ENCODE peak calls at places on chromosomes 2 and 18, in five cellular contexts. P, Z, E, Q and M are unnamed samples.

GRCh38 chr2:54903736-54904554 is 146.3 kb downstream of the RTN4 start:
- DNase-seq in Q (peak), E (peak), Z (no peak), P (no peak), M (no peak)

GRCh38 chr2:71600572-71600971 is 147.2 kb downstream of the DYSF start:
- DNase-seq in E (no peak), Z (no peak), Q (no peak), P (no peak), M (no peak)

GRCh38 chr2:127762846-127763245 is 48.1 kb downstream of the WDR33 start:
- DNase-seq in P (no peak), Q (no peak), E (no peak), Z (no peak), M (no peak)

GRCh38 chr18:35470440-35470839 is 27.3 kb downstream of the INO80C start:
- DNase-seq in Z (no peak), P (no peak), Q (no peak), E (no peak), M (no peak)

GRCh38 chr2:40032650-40033319 is 253.7 kb upstream of the THUMPD2 start:
- DNase-seq in P (no peak), E (no peak), Z (no peak), Q (peak), M (no peak)

GRCh38 chr18:59570101-59570875 is 126.9 kb downstream of the CCBE1 start:
- DNase-seq in P (no peak), E (no peak), Q (peak), Z (no peak), M (no peak)

GRCh38 chr2:69889302-69889701 is 4.5 kb upstream of the SNRNP27 start:
- DNase-seq in Z (no peak), P (no peak), E (no peak), Q (no peak), M (no peak)

GRCh38 chr18:48888681-48889080 is 62.1 kb downstream of the SMAD7 start:
- DNase-seq in Z (no peak), Q (no peak), E (no peak), P (no peak), M (no peak)

GRCh38 chr2:180614776-180615175 is 365.6 kb upstream of the UBE2E3 start:
- DNase-seq in E (no peak), P (no peak), Q (no peak), Z (no peak), M (no peak)

GRCh38 chr18:79879566-79879965 is 71.9 kb downstream of the SLC66A2 start:
- DNase-seq in E (no peak), Z (no peak), Q (no peak), P (no peak), M (no peak)

GRCh38 chr2:145286716-145287115 is 766.8 kb upstream of the ZEB2 start:
- DNase-seq in P (no peak), E (no peak), Z (no peak), Q (peak), M (no peak)

GRCh38 chr2:225009768-225010167 is 32.5 kb downstream of the DOCK10 start:
- DNase-seq in Q (no peak), E (no peak), Z (peak), P (no peak), M (no peak)

GRCh38 chr2:26462511-26463251 is 15.2 kb downstream of the OTOF start:
- DNase-seq in Z (peak), Q (peak), E (peak), P (no peak), M (peak)

GRCh38 chr2:226758886-226759660 is 40.5 kb downstream of the IRS1 start:
- DNase-seq in E (no peak), Z (no peak), Q (peak), P (peak), M (no peak)

GRCh38 chr18:48917579-48918101 is 33.1 kb downstream of the SMAD7 start:
- DNase-seq in E (peak), Q (no peak), Z (no peak), P (peak), M (no peak)

GRCh38 chr18:77223221-77223639 is 26.4 kb upstream of the GALR1 start:
- DNase-seq in P (no peak), Q (no peak), Z (peak), E (no peak), M (no peak)

GRCh38 chr18:13452448-13452811 is 233.9 kb downstream of the LDLRAD4 start:
- DNase-seq in P (peak), Z (peak), Q (peak), E (peak), M (no peak)

GRCh38 chr2:30213326-30213725 is 18.0 kb upstream of the LBH start:
- DNase-seq in P (no peak), Z (no peak), E (no peak), Q (no peak), M (no peak)

GRCh38 chr18:23422751-23423418 is 30.2 kb upstream of the RIOK3 start:
- DNase-seq in Z (no peak), E (peak), P (no peak), Q (peak), M (peak)

GRCh38 chr2:171492664-171493063 is 29.6 kb upstream of the CYBRD1 start:
- DNase-seq in Q (no peak), Z (no peak), E (no peak), P (no peak), M (no peak)

GRCh38 chr2:168566974-168567650 is 111.0 kb downstream of the CERS6 start:
- DNase-seq in E (no peak), Q (peak), P (no peak), Z (no peak), M (no peak)

GRCh38 chr2:100422320-100422719 is 4.9 kb upstream of the CHST10 start:
- DNase-seq in E (peak), Z (peak), P (no peak), Q (peak), M (peak)

DNA sequence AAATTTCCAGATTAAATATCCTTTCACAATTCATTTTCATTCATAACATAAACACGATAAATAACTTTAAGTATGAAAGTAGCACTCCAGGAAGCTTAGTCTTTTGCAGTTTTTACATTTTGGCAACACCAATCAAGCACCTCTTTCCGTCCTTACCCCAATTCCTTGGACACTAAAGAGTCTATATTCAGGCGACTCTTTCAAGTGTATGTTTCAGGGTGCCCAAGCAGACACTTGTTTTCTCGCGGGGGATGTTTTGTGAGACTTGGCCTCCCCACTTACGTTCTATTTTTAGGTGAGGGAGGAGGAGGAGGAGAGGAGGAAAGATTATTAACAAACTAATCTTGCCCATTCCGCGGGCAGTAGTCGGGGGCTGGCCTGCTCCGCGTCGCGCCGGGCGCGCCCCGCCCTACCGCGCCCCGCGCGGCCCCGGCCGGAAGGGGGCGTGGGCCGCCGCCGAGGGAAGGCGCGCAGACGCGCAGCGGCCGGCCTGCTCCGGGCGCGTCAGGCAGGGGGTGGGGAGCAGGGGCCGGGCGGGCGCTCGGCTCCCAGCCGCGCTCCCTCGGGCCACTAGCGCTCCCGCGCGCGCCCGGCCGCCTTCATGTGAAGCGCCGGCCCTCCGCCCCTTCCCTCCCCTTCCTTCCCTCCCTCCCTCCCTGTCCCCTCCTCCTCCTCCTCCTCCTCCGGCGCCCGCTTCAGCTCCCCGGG is at the start of gene ITPRID2:
- DNase-seq in P (peak), E (peak), Z (peak), Q (peak), M (peak)
- TF ChIP-seq CTCF in P (peak), E (peak), Z (no peak), Q (no peak), M (no peak)

GRCh38 chr2:36357506-36358316 is 2.1 kb downstream of the CRIM1 start:
- DNase-seq in E (peak), P (peak), Z (peak), Q (peak), M (peak)

GRCh38 chr2:36360063-36360462 is 4.5 kb downstream of the CRIM1 start:
- DNase-seq in E (no peak), P (no peak), Q (no peak), Z (no peak), M (no peak)

GRCh38 chr2:36360834-36361233 is 5.3 kb downstream of the CRIM1 start:
- DNase-seq in Z (no peak), P (no peak), Q (no peak), E (no peak), M (no peak)

GRCh38 chr2:36358317-36358659 is 2.7 kb downstream of the CRIM1 start:
- DNase-seq in E (no peak), P (no peak), Z (no peak), Q (peak), M (no peak)

DNA sequence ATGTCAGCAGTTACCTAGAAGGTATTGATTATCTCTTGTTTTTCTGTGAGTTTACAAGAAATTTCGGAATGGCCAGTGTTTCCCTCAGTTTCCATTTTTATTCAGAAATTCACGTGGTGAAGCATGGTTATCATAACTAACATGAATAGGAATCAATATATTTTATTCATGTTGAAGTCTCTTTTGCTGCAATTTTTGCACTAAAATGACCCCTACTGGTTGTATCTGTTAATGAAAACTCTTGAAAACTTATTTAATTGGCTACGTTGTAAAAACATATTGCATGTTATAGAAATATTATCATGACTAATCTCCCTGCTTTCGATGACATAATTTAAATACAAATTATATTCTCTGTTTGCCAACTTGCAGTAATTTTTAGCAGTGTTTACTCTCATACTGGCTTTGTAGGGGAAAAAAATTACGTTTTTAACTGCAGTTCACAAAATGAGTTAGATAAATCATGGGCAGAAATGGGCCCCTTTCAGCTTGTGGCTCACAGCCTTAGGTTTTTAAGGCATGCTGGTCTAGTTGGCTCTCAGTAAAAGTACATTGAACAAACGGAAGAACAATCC is 3.5 kb downstream of the CRIM1 start:
- DNase-seq in E (no peak), Q (no peak), P (no peak), Z (no peak), M (no peak)
- TF ChIP-seq CTCF in E (peak), Q (no peak), P (peak), Z (no peak), M (peak)

GRCh38 chr18:25594351-25594750 is 242.4 kb upstream of the ZNF521 start:
- DNase-seq in Q (peak), P (no peak), E (no peak), Z (no peak), M (no peak)

GRCh38 chr18:25587545-25587944 is 235.6 kb upstream of the ZNF521 start:
- DNase-seq in P (no peak), Z (peak), Q (no peak), E (no peak), M (no peak)

GRCh38 chr18:25590456-25590855 is 238.5 kb upstream of the ZNF521 start:
- DNase-seq in Q (no peak), P (no peak), E (no peak), Z (no peak), M (no peak)

GRCh38 chr18:25595274-25595673 is 243.3 kb upstream of the ZNF521 start:
- DNase-seq in E (no peak), Z (no peak), P (no peak), Q (no peak), M (no peak)

DNA sequence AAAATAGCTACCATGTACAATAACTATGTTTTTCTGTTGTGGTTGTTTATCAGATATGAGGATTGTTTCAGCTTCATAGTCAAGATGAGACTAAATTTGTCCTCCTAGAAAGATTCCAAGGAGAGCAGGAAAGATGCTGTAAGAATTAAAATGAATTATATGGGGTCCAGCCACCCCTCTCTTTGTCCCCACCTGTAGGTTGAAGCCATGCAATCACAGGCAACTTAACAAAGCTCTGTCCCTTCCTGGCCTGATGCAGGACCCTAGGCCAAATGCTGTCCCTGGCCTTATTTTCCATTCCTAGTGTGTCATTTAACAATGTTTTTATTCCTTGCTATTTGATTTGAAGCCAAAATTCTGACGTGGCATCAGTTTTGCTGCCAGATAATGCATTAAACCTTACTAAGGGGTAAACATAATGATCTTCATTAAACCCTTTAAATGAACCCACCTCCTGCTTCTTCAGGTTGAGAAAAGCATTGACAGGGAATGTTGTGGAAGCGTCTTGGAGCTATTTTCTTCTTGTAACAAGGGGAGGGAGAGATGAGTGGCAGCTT is 240.9 kb upstream of the ZNF521 start:
- DNase-seq in P (no peak), E (no peak), Z (peak), Q (no peak), M (no peak)
- TF ChIP-seq CTCF in P (no peak), E (no peak), Z (peak), Q (no peak), M (no peak)

GRCh38 chr2:188319845-188320244 is 28.2 kb downstream of the GULP1 start:
- DNase-seq in E (no peak), Q (no peak), Z (peak), P (no peak), M (peak)
- TF ChIP-seq CTCF in E (no peak), Q (no peak), Z (peak), P (no peak), M (no peak)

GRCh38 chr2:239273280-239274234 is 127.3 kb downstream of the HDAC4 start:
- DNase-seq in P (peak), E (no peak), Z (no peak), Q (no peak), M (no peak)

GRCh38 chr2:239276813-239277193 is 124.0 kb downstream of the HDAC4 start:
- DNase-seq in P (peak), Q (no peak), Z (no peak), E (no peak), M (no peak)

GRCh38 chr2:239275871-239276812 is 124.7 kb downstream of the HDAC4 start:
- DNase-seq in E (no peak), Q (peak), P (peak), Z (no peak), M (no peak)

GRCh38 chr2:239274391-239275001 is 126.3 kb downstream of the HDAC4 start:
- DNase-seq in Q (peak), P (peak), Z (no peak), E (no peak), M (no peak)

DNA sequence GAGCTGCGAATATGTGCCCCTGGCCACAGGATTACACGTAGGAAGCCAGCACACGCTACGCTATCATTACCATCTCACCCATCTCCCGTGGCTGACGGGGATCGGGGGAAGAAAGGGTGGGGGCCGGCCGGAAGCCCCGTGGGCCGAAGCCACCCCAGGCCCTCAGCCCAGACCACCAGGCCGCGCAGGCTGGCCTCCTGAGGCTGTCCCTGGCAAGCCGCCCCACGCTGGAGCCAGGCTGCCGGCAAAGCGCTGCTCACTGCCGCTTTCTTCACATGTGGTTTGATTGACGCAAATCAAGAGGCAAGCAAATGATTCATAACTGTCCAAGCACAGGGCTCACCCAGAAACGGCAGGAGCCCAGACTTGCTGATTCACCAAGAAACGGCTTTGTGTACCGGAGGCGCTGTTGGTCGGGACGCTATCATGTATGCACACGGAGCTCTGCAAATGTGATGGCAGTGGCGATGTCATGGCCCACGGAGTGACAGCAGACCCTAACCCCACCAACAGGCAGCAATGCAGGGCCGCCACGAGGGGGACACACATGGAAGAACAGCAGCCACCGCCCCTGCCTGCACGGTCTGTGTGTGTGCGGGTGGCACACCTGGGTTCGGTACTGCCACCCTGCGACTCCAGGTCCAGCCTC is 125.7 kb downstream of the HDAC4 start:
- DNase-seq in Z (no peak), Q (peak), E (peak), P (peak), M (no peak)
- TF ChIP-seq CTCF in Z (no peak), Q (no peak), E (no peak), P (no peak), M (no peak)

GRCh38 chr18:11165952-11166351 is 16.6 kb upstream of the PIEZO2 start:
- DNase-seq in Q (no peak), E (no peak), P (no peak), Z (no peak), M (no peak)

GRCh38 chr18:11162889-11163288 is 13.5 kb upstream of the PIEZO2 start:
- DNase-seq in E (no peak), Q (no peak), Z (no peak), P (no peak), M (no peak)

GRCh38 chr18:11160303-11160702 is 10.9 kb upstream of the PIEZO2 start:
- DNase-seq in P (no peak), Z (no peak), E (no peak), Q (no peak), M (no peak)

GRCh38 chr18:11165138-11165537 is 15.8 kb upstream of the PIEZO2 start:
- DNase-seq in Q (no peak), E (no peak), P (no peak), Z (no peak), M (no peak)

GRCh38 chr18:11163668-11164067 is 14.3 kb upstream of the PIEZO2 start:
- DNase-seq in E (peak), Q (peak), P (no peak), Z (peak), M (no peak)
- TF ChIP-seq CTCF in E (peak), Q (peak), P (no peak), Z (peak), M (no peak)

GRCh38 chr18:6219116-6219717 is 195.5 kb downstream of the L3MBTL4 start:
- DNase-seq in P (peak), Z (peak), E (peak), Q (peak), M (peak)
- TF ChIP-seq CTCF in P (no peak), Z (peak), E (peak), Q (peak), M (peak)